ENCODE peak calls at places on chromosome 21, in seven cellular contexts. One of them, this sample, is unnamed.

GRCh38 chr21:32544697-32545096 is 40.6 kb downstream of the TCP10L start:
- DNase-seq in transverse colon: no peak
- DNase-seq in amniotic stem cell: no peak
- DNase-seq in left ventricle myocardium superior: no peak
- DNase-seq in bronchial epithelial cell: no peak
- DNase-seq in NCI-H1105 treated with DMSO at 0.1 percent for 48 hours: no peak
- DNase-seq in psoas muscle: no peak
- DNase-seq in this sample: no peak

GRCh38 chr21:38139380-38140168 is 117.2 kb upstream of the KCNJ15 start:
- DNase-seq in transverse colon: no peak
- DNase-seq in amniotic stem cell: no peak
- DNase-seq in left ventricle myocardium superior: no peak
- DNase-seq in bronchial epithelial cell: peak
- DNase-seq in NCI-H1105 treated with DMSO at 0.1 percent for 48 hours: peak
- DNase-seq in psoas muscle: no peak
- DNase-seq in this sample: peak

GRCh38 chr21:27132270-27132669 is 165.4 kb upstream of the ADAMTS5 start:
- DNase-seq in transverse colon: no peak
- DNase-seq in amniotic stem cell: no peak
- DNase-seq in left ventricle myocardium superior: no peak
- DNase-seq in bronchial epithelial cell: no peak
- DNase-seq in NCI-H1105 treated with DMSO at 0.1 percent for 48 hours: no peak
- DNase-seq in psoas muscle: no peak
- DNase-seq in this sample: no peak

GRCh38 chr21:35223480-35224156 is 174.5 kb upstream of the RUNX1 start:
- DNase-seq in transverse colon: no peak
- DNase-seq in amniotic stem cell: no peak
- DNase-seq in left ventricle myocardium superior: no peak
- DNase-seq in bronchial epithelial cell: no peak
- DNase-seq in NCI-H1105 treated with DMSO at 0.1 percent for 48 hours: peak
- DNase-seq in psoas muscle: no peak
- DNase-seq in this sample: no peak

GRCh38 chr21:45973475-45974072 is 8.0 kb upstream of the COL6A1 start:
- DNase-seq in transverse colon: peak
- DNase-seq in amniotic stem cell: peak
- DNase-seq in left ventricle myocardium superior: peak
- DNase-seq in bronchial epithelial cell: peak
- DNase-seq in NCI-H1105 treated with DMSO at 0.1 percent for 48 hours: peak
- DNase-seq in psoas muscle: peak
- DNase-seq in this sample: peak

GRCh38 chr21:38229260-38229877 is 27.4 kb upstream of the KCNJ15 start:
- DNase-seq in transverse colon: no peak
- DNase-seq in amniotic stem cell: no peak
- DNase-seq in left ventricle myocardium superior: no peak
- DNase-seq in bronchial epithelial cell: no peak
- DNase-seq in NCI-H1105 treated with DMSO at 0.1 percent for 48 hours: no peak
- DNase-seq in psoas muscle: no peak
- DNase-seq in this sample: no peak

GRCh38 chr21:39850333-39850732 is 16.9 kb upstream of the PCP4 start:
- DNase-seq in transverse colon: no peak
- DNase-seq in amniotic stem cell: no peak
- DNase-seq in left ventricle myocardium superior: no peak
- DNase-seq in bronchial epithelial cell: no peak
- DNase-seq in NCI-H1105 treated with DMSO at 0.1 percent for 48 hours: no peak
- DNase-seq in psoas muscle: no peak
- DNase-seq in this sample: no peak

GRCh38 chr21:35319684-35320083 is 270.6 kb upstream of the RUNX1 start:
- DNase-seq in transverse colon: no peak
- DNase-seq in amniotic stem cell: no peak
- DNase-seq in left ventricle myocardium superior: no peak
- DNase-seq in bronchial epithelial cell: peak
- DNase-seq in NCI-H1105 treated with DMSO at 0.1 percent for 48 hours: no peak
- DNase-seq in psoas muscle: no peak
- DNase-seq in this sample: peak

GRCh38 chr21:24658926-24659325 is 948.4 kb downstream of the MRPL39 start:
- DNase-seq in transverse colon: no peak
- DNase-seq in amniotic stem cell: no peak
- DNase-seq in left ventricle myocardium superior: no peak
- DNase-seq in bronchial epithelial cell: no peak
- DNase-seq in NCI-H1105 treated with DMSO at 0.1 percent for 48 hours: no peak
- DNase-seq in psoas muscle: no peak
- DNase-seq in this sample: peak

GRCh38 chr21:46394819-46395152 is 63.9 kb upstream of the DIP2A start:
- DNase-seq in transverse colon: no peak
- DNase-seq in amniotic stem cell: no peak
- DNase-seq in left ventricle myocardium superior: peak
- DNase-seq in bronchial epithelial cell: no peak
- DNase-seq in NCI-H1105 treated with DMSO at 0.1 percent for 48 hours: no peak
- DNase-seq in psoas muscle: peak
- DNase-seq in this sample: no peak

GRCh38 chr21:24716306-24716918 is 890.9 kb downstream of the MRPL39 start:
- DNase-seq in transverse colon: no peak
- DNase-seq in amniotic stem cell: no peak
- DNase-seq in left ventricle myocardium superior: no peak
- DNase-seq in bronchial epithelial cell: no peak
- DNase-seq in NCI-H1105 treated with DMSO at 0.1 percent for 48 hours: no peak
- DNase-seq in psoas muscle: no peak
- DNase-seq in this sample: no peak

GRCh38 chr21:37032293-37032692 is 25.8 kb downstream of the RIPPLY3 start:
- DNase-seq in transverse colon: no peak
- DNase-seq in amniotic stem cell: no peak
- DNase-seq in left ventricle myocardium superior: no peak
- DNase-seq in bronchial epithelial cell: no peak
- DNase-seq in NCI-H1105 treated with DMSO at 0.1 percent for 48 hours: no peak
- DNase-seq in psoas muscle: no peak
- DNase-seq in this sample: no peak

This sample was measured in foreskin keratinocyte.